ENCODE peak calls at places on chromosomes 13 and 19, in ten cellular contexts. One of them, this sample, is unnamed.

GRCh38 chr19:40567040-40567749 is 9.5 kb upstream of the SHKBP1 start:
- DNase-seq in choroid plexus epithelial cell: no peak
- DNase-seq in tibial nerve: no peak
- DNase-seq in RWPE2: no peak
- DNase-seq in kidney glomerular epithelial cell: no peak
- DNase-seq in fibroblast of pulmonary artery: no peak
- DNase-seq in neural crest cell: no peak
- DNase-seq in stimulated activated CD4-positive, alpha-beta T cell treated with anti-CD3 and anti-CD28 coated beads, TNF-alpha, amount 100 ng/mL, for 48 hours: no peak
- DNase-seq in MCF 10A: no peak
- DNase-seq in cardiac muscle cell: no peak
- DNase-seq in this sample: peak

GRCh38 chr13:84050551-84050950 is 168.3 kb upstream of the SLITRK1 start:
- DNase-seq in choroid plexus epithelial cell: no peak
- DNase-seq in tibial nerve: no peak
- DNase-seq in RWPE2: no peak
- DNase-seq in kidney glomerular epithelial cell: no peak
- DNase-seq in fibroblast of pulmonary artery: no peak
- DNase-seq in neural crest cell: no peak
- DNase-seq in stimulated activated CD4-positive, alpha-beta T cell treated with anti-CD3 and anti-CD28 coated beads, TNF-alpha, amount 100 ng/mL, for 48 hours: no peak
- DNase-seq in MCF 10A: no peak
- DNase-seq in cardiac muscle cell: no peak
- DNase-seq in this sample: no peak

GRCh38 chr13:26749285-26749684 is 11.3 kb downstream of the GPR12 start:
- DNase-seq in choroid plexus epithelial cell: no peak
- DNase-seq in tibial nerve: no peak
- DNase-seq in RWPE2: no peak
- DNase-seq in kidney glomerular epithelial cell: no peak
- DNase-seq in fibroblast of pulmonary artery: no peak
- DNase-seq in neural crest cell: no peak
- DNase-seq in stimulated activated CD4-positive, alpha-beta T cell treated with anti-CD3 and anti-CD28 coated beads, TNF-alpha, amount 100 ng/mL, for 48 hours: no peak
- DNase-seq in MCF 10A: peak
- DNase-seq in cardiac muscle cell: no peak
- DNase-seq in this sample: no peak

GRCh38 chr19:19458110-19458816 is 52.8 kb downstream of the GATAD2A start:
- DNase-seq in choroid plexus epithelial cell: peak
- DNase-seq in tibial nerve: no peak
- DNase-seq in RWPE2: no peak
- DNase-seq in kidney glomerular epithelial cell: no peak
- DNase-seq in fibroblast of pulmonary artery: no peak
- DNase-seq in neural crest cell: no peak
- DNase-seq in stimulated activated CD4-positive, alpha-beta T cell treated with anti-CD3 and anti-CD28 coated beads, TNF-alpha, amount 100 ng/mL, for 48 hours: no peak
- DNase-seq in MCF 10A: no peak
- DNase-seq in cardiac muscle cell: no peak
- DNase-seq in this sample: no peak

GRCh38 chr19:52941941-52942370 is 18.7 kb upstream of the ZNF888 start:
- DNase-seq in choroid plexus epithelial cell: peak
- DNase-seq in tibial nerve: peak
- DNase-seq in RWPE2: no peak
- DNase-seq in kidney glomerular epithelial cell: peak
- DNase-seq in fibroblast of pulmonary artery: peak
- DNase-seq in neural crest cell: no peak
- DNase-seq in stimulated activated CD4-positive, alpha-beta T cell treated with anti-CD3 and anti-CD28 coated beads, TNF-alpha, amount 100 ng/mL, for 48 hours: no peak
- DNase-seq in MCF 10A: peak
- DNase-seq in cardiac muscle cell: peak
- DNase-seq in this sample: peak

GRCh38 chr19:29372461-29372860 is 153.3 kb upstream of the VSTM2B start:
- DNase-seq in choroid plexus epithelial cell: no peak
- DNase-seq in tibial nerve: no peak
- DNase-seq in RWPE2: no peak
- DNase-seq in kidney glomerular epithelial cell: no peak
- DNase-seq in fibroblast of pulmonary artery: no peak
- DNase-seq in neural crest cell: no peak
- DNase-seq in stimulated activated CD4-positive, alpha-beta T cell treated with anti-CD3 and anti-CD28 coated beads, TNF-alpha, amount 100 ng/mL, for 48 hours: no peak
- DNase-seq in MCF 10A: no peak
- DNase-seq in cardiac muscle cell: no peak
- DNase-seq in this sample: no peak

GRCh38 chr19:41793414-41793727 is 3.0 kb upstream of the CEACAM3 start:
- DNase-seq in choroid plexus epithelial cell: no peak
- DNase-seq in tibial nerve: no peak
- DNase-seq in RWPE2: no peak
- DNase-seq in kidney glomerular epithelial cell: no peak
- DNase-seq in fibroblast of pulmonary artery: no peak
- DNase-seq in neural crest cell: no peak
- DNase-seq in stimulated activated CD4-positive, alpha-beta T cell treated with anti-CD3 and anti-CD28 coated beads, TNF-alpha, amount 100 ng/mL, for 48 hours: no peak
- DNase-seq in MCF 10A: no peak
- DNase-seq in cardiac muscle cell: no peak
- DNase-seq in this sample: no peak

GRCh38 chr19:30878456-30878855 is 470.8 kb downstream of the TSHZ3 start:
- DNase-seq in choroid plexus epithelial cell: no peak
- DNase-seq in tibial nerve: no peak
- DNase-seq in RWPE2: no peak
- DNase-seq in kidney glomerular epithelial cell: no peak
- DNase-seq in fibroblast of pulmonary artery: no peak
- DNase-seq in neural crest cell: no peak
- DNase-seq in stimulated activated CD4-positive, alpha-beta T cell treated with anti-CD3 and anti-CD28 coated beads, TNF-alpha, amount 100 ng/mL, for 48 hours: no peak
- DNase-seq in MCF 10A: no peak
- DNase-seq in cardiac muscle cell: no peak
- DNase-seq in this sample: no peak

GRCh38 chr19:55809381-55810058 is 22.3 kb downstream of the NLRP11 start:
- DNase-seq in choroid plexus epithelial cell: peak
- DNase-seq in tibial nerve: peak
- DNase-seq in RWPE2: no peak
- DNase-seq in kidney glomerular epithelial cell: peak
- DNase-seq in fibroblast of pulmonary artery: peak
- DNase-seq in neural crest cell: no peak
- DNase-seq in stimulated activated CD4-positive, alpha-beta T cell treated with anti-CD3 and anti-CD28 coated beads, TNF-alpha, amount 100 ng/mL, for 48 hours: peak
- DNase-seq in MCF 10A: peak
- DNase-seq in cardiac muscle cell: peak
- DNase-seq in this sample: peak

GRCh38 chr19:41206926-41207750 is 11.9 kb upstream of the AXL start:
- DNase-seq in choroid plexus epithelial cell: no peak
- DNase-seq in tibial nerve: peak
- DNase-seq in RWPE2: no peak
- DNase-seq in kidney glomerular epithelial cell: no peak
- DNase-seq in fibroblast of pulmonary artery: no peak
- DNase-seq in neural crest cell: no peak
- DNase-seq in stimulated activated CD4-positive, alpha-beta T cell treated with anti-CD3 and anti-CD28 coated beads, TNF-alpha, amount 100 ng/mL, for 48 hours: no peak
- DNase-seq in MCF 10A: no peak
- DNase-seq in cardiac muscle cell: peak
- DNase-seq in this sample: no peak

GRCh38 chr13:66805657-66806056 is 424.5 kb downstream of the PCDH9 start:
- DNase-seq in choroid plexus epithelial cell: peak
- DNase-seq in tibial nerve: peak
- DNase-seq in RWPE2: no peak
- DNase-seq in kidney glomerular epithelial cell: no peak
- DNase-seq in fibroblast of pulmonary artery: peak
- DNase-seq in neural crest cell: no peak
- DNase-seq in stimulated activated CD4-positive, alpha-beta T cell treated with anti-CD3 and anti-CD28 coated beads, TNF-alpha, amount 100 ng/mL, for 48 hours: no peak
- DNase-seq in MCF 10A: peak
- DNase-seq in cardiac muscle cell: peak
- DNase-seq in this sample: peak

GRCh38 chr13:73741111-73741510 is 393.1 kb downstream of the KLF12 start:
- DNase-seq in choroid plexus epithelial cell: peak
- DNase-seq in tibial nerve: no peak
- DNase-seq in RWPE2: no peak
- DNase-seq in kidney glomerular epithelial cell: no peak
- DNase-seq in fibroblast of pulmonary artery: peak
- DNase-seq in neural crest cell: no peak
- DNase-seq in stimulated activated CD4-positive, alpha-beta T cell treated with anti-CD3 and anti-CD28 coated beads, TNF-alpha, amount 100 ng/mL, for 48 hours: no peak
- DNase-seq in MCF 10A: no peak
- DNase-seq in cardiac muscle cell: peak
- DNase-seq in this sample: no peak

GRCh38 chr19:38055655-38056521 is 148.9 kb downstream of the SIPA1L3 start:
- DNase-seq in choroid plexus epithelial cell: no peak
- DNase-seq in tibial nerve: no peak
- DNase-seq in RWPE2: no peak
- DNase-seq in kidney glomerular epithelial cell: peak
- DNase-seq in fibroblast of pulmonary artery: no peak
- DNase-seq in neural crest cell: no peak
- DNase-seq in stimulated activated CD4-positive, alpha-beta T cell treated with anti-CD3 and anti-CD28 coated beads, TNF-alpha, amount 100 ng/mL, for 48 hours: no peak
- DNase-seq in MCF 10A: no peak
- DNase-seq in cardiac muscle cell: no peak
- DNase-seq in this sample: no peak

GRCh38 chr13:24097064-24097463 is 63.5 kb upstream of the SPATA13 start:
- DNase-seq in choroid plexus epithelial cell: peak
- DNase-seq in tibial nerve: no peak
- DNase-seq in RWPE2: no peak
- DNase-seq in kidney glomerular epithelial cell: no peak
- DNase-seq in fibroblast of pulmonary artery: peak
- DNase-seq in neural crest cell: no peak
- DNase-seq in stimulated activated CD4-positive, alpha-beta T cell treated with anti-CD3 and anti-CD28 coated beads, TNF-alpha, amount 100 ng/mL, for 48 hours: peak
- DNase-seq in MCF 10A: peak
- DNase-seq in cardiac muscle cell: peak
- DNase-seq in this sample: peak

This sample was measured in iris pigment epithelial cell.